ENCODE peak calls at places on chromosomes 4 and X, in eight cellular contexts. One of them, this sample, is unnamed.
A peak's percentile ranks its signal among the peaks of the same experiment; 100 is the strongest.

GRCh38 chr4:72006576-72006975 is 25.2 kb upstream of the NPFFR2 start:
- DNase-seq in CD4-positive, alpha-beta memory T cell: no peak
- DNase-seq in activated CD4-positive, alpha-beta memory T cell treated with anti-CD3 and anti-CD28 coated beads for 36 hours: no peak
- DNase-seq in Caco-2: no peak
- DNase-seq in natural killer cell: no peak
- DNase-seq in fibroblast of the conjunctiva: peak; percentile 6
- DNase-seq in activated CD8-positive, alpha-beta memory T cell treated with anti-CD3 and anti-CD28 coated beads for 1 hour: no peak
- DNase-seq in T47D: no peak
- DNase-seq in this sample: no peak

GRCh38 chr4:184250795-184251679 is 33.4 kb upstream of the ENPP6 start:
- DNase-seq in fibroblast of the conjunctiva: peak; percentile 23
- DNase-seq in natural killer cell: no peak
- DNase-seq in activated CD4-positive, alpha-beta memory T cell treated with anti-CD3 and anti-CD28 coated beads for 36 hours: peak; percentile 45
- DNase-seq in CD4-positive, alpha-beta memory T cell: peak; percentile 65
- DNase-seq in Caco-2: no peak
- DNase-seq in activated CD8-positive, alpha-beta memory T cell treated with anti-CD3 and anti-CD28 coated beads for 1 hour: no peak
- DNase-seq in T47D: peak; percentile 48
- DNase-seq in this sample: peak; percentile 25

GRCh38 chrX:136259543-136259942 is 8.3 kb upstream of the MAP7D3 start:
- DNase-seq in activated CD8-positive, alpha-beta memory T cell treated with anti-CD3 and anti-CD28 coated beads for 1 hour: no peak
- DNase-seq in CD4-positive, alpha-beta memory T cell: no peak
- DNase-seq in fibroblast of the conjunctiva: no peak
- DNase-seq in T47D: no peak
- DNase-seq in activated CD4-positive, alpha-beta memory T cell treated with anti-CD3 and anti-CD28 coated beads for 36 hours: peak; percentile 28
- DNase-seq in Caco-2: no peak
- DNase-seq in natural killer cell: no peak
- DNase-seq in this sample: no peak

GRCh38 chrX:68292471-68292870 is 140.8 kb downstream of the OPHN1 start:
- DNase-seq in natural killer cell: no peak
- DNase-seq in fibroblast of the conjunctiva: no peak
- DNase-seq in activated CD8-positive, alpha-beta memory T cell treated with anti-CD3 and anti-CD28 coated beads for 1 hour: no peak
- DNase-seq in T47D: no peak
- DNase-seq in CD4-positive, alpha-beta memory T cell: no peak
- DNase-seq in Caco-2: no peak
- DNase-seq in activated CD4-positive, alpha-beta memory T cell treated with anti-CD3 and anti-CD28 coated beads for 36 hours: no peak
- DNase-seq in this sample: no peak

GRCh38 chrX:124033821-124034220 is 72.3 kb downstream of the STAG2 start:
- DNase-seq in T47D: no peak
- DNase-seq in natural killer cell: no peak
- DNase-seq in fibroblast of the conjunctiva: no peak
- DNase-seq in activated CD4-positive, alpha-beta memory T cell treated with anti-CD3 and anti-CD28 coated beads for 36 hours: no peak
- DNase-seq in CD4-positive, alpha-beta memory T cell: no peak
- DNase-seq in Caco-2: no peak
- DNase-seq in activated CD8-positive, alpha-beta memory T cell treated with anti-CD3 and anti-CD28 coated beads for 1 hour: no peak
- DNase-seq in this sample: peak; percentile 3

GRCh38 chrX:139058831-139059495 is 347.4 kb upstream of the FGF13 start:
- DNase-seq in CD4-positive, alpha-beta memory T cell: no peak
- DNase-seq in natural killer cell: no peak
- DNase-seq in fibroblast of the conjunctiva: no peak
- DNase-seq in activated CD4-positive, alpha-beta memory T cell treated with anti-CD3 and anti-CD28 coated beads for 36 hours: peak; percentile 13
- DNase-seq in activated CD8-positive, alpha-beta memory T cell treated with anti-CD3 and anti-CD28 coated beads for 1 hour: no peak
- DNase-seq in T47D: no peak
- DNase-seq in Caco-2: no peak
- DNase-seq in this sample: no peak

GRCh38 chr4:3518941-3519340 is 13.3 kb downstream of the LRPAP1 start:
- DNase-seq in CD4-positive, alpha-beta memory T cell: no peak
- DNase-seq in fibroblast of the conjunctiva: no peak
- DNase-seq in T47D: no peak
- DNase-seq in activated CD8-positive, alpha-beta memory T cell treated with anti-CD3 and anti-CD28 coated beads for 1 hour: no peak
- DNase-seq in Caco-2: no peak
- DNase-seq in natural killer cell: no peak
- DNase-seq in activated CD4-positive, alpha-beta memory T cell treated with anti-CD3 and anti-CD28 coated beads for 36 hours: no peak
- DNase-seq in this sample: no peak

GRCh38 chrX:133543654-133544053 is 128.4 kb upstream of the GPC4 start:
- DNase-seq in natural killer cell: no peak
- DNase-seq in activated CD4-positive, alpha-beta memory T cell treated with anti-CD3 and anti-CD28 coated beads for 36 hours: no peak
- DNase-seq in Caco-2: no peak
- DNase-seq in activated CD8-positive, alpha-beta memory T cell treated with anti-CD3 and anti-CD28 coated beads for 1 hour: no peak
- DNase-seq in CD4-positive, alpha-beta memory T cell: no peak
- DNase-seq in T47D: no peak
- DNase-seq in fibroblast of the conjunctiva: no peak
- DNase-seq in this sample: no peak

GRCh38 chr4:183289688-183290087 is 30.4 kb downstream of the CLDN22 start:
- DNase-seq in activated CD4-positive, alpha-beta memory T cell treated with anti-CD3 and anti-CD28 coated beads for 36 hours: no peak
- DNase-seq in T47D: no peak
- DNase-seq in fibroblast of the conjunctiva: no peak
- DNase-seq in CD4-positive, alpha-beta memory T cell: no peak
- DNase-seq in natural killer cell: no peak
- DNase-seq in Caco-2: no peak
- DNase-seq in activated CD8-positive, alpha-beta memory T cell treated with anti-CD3 and anti-CD28 coated beads for 1 hour: no peak
- DNase-seq in this sample: no peak

GRCh38 chr4:136803430-136803829 is 728.9 kb downstream of the PCDH18 start:
- DNase-seq in CD4-positive, alpha-beta memory T cell: no peak
- DNase-seq in T47D: no peak
- DNase-seq in activated CD8-positive, alpha-beta memory T cell treated with anti-CD3 and anti-CD28 coated beads for 1 hour: no peak
- DNase-seq in Caco-2: no peak
- DNase-seq in natural killer cell: no peak
- DNase-seq in activated CD4-positive, alpha-beta memory T cell treated with anti-CD3 and anti-CD28 coated beads for 36 hours: no peak
- DNase-seq in fibroblast of the conjunctiva: no peak
- DNase-seq in this sample: no peak

GRCh38 chr4:113303315-113303714 is 253.9 kb downstream of the ANK2 start:
- DNase-seq in fibroblast of the conjunctiva: no peak
- DNase-seq in natural killer cell: no peak
- DNase-seq in T47D: no peak
- DNase-seq in activated CD8-positive, alpha-beta memory T cell treated with anti-CD3 and anti-CD28 coated beads for 1 hour: no peak
- DNase-seq in activated CD4-positive, alpha-beta memory T cell treated with anti-CD3 and anti-CD28 coated beads for 36 hours: no peak
- DNase-seq in CD4-positive, alpha-beta memory T cell: no peak
- DNase-seq in Caco-2: no peak
- DNase-seq in this sample: no peak

GRCh38 chrX:110012818-110013484 is 10.0 kb downstream of the TMEM164 start:
- DNase-seq in Caco-2: no peak
- DNase-seq in activated CD8-positive, alpha-beta memory T cell treated with anti-CD3 and anti-CD28 coated beads for 1 hour: no peak
- DNase-seq in T47D: no peak
- DNase-seq in fibroblast of the conjunctiva: no peak
- DNase-seq in natural killer cell: no peak
- DNase-seq in activated CD4-positive, alpha-beta memory T cell treated with anti-CD3 and anti-CD28 coated beads for 36 hours: no peak
- DNase-seq in CD4-positive, alpha-beta memory T cell: no peak
- DNase-seq in this sample: no peak

GRCh38 chr4:33628296-33628695 is 2616.0 kb downstream of the ARAP2 start:
- DNase-seq in Caco-2: no peak
- DNase-seq in T47D: no peak
- DNase-seq in CD4-positive, alpha-beta memory T cell: no peak
- DNase-seq in natural killer cell: no peak
- DNase-seq in activated CD8-positive, alpha-beta memory T cell treated with anti-CD3 and anti-CD28 coated beads for 1 hour: no peak
- DNase-seq in activated CD4-positive, alpha-beta memory T cell treated with anti-CD3 and anti-CD28 coated beads for 36 hours: no peak
- DNase-seq in fibroblast of the conjunctiva: no peak
- DNase-seq in this sample: no peak

GRCh38 chr4:121738780-121739547 is 26.0 kb downstream of the SMIM43 start:
- DNase-seq in fibroblast of the conjunctiva: no peak
- DNase-seq in Caco-2: no peak
- DNase-seq in natural killer cell: no peak
- DNase-seq in CD4-positive, alpha-beta memory T cell: no peak
- DNase-seq in T47D: no peak
- DNase-seq in activated CD8-positive, alpha-beta memory T cell treated with anti-CD3 and anti-CD28 coated beads for 1 hour: no peak
- DNase-seq in activated CD4-positive, alpha-beta memory T cell treated with anti-CD3 and anti-CD28 coated beads for 36 hours: no peak
- DNase-seq in this sample: no peak

GRCh38 chrX:24862343-24862742 is 153.4 kb downstream of the ARX start:
- DNase-seq in T47D: no peak
- DNase-seq in CD4-positive, alpha-beta memory T cell: no peak
- DNase-seq in natural killer cell: no peak
- DNase-seq in fibroblast of the conjunctiva: peak; percentile 39
- DNase-seq in activated CD4-positive, alpha-beta memory T cell treated with anti-CD3 and anti-CD28 coated beads for 36 hours: no peak
- DNase-seq in Caco-2: no peak
- DNase-seq in activated CD8-positive, alpha-beta memory T cell treated with anti-CD3 and anti-CD28 coated beads for 1 hour: no peak
- DNase-seq in this sample: no peak

GRCh38 chr4:26288308-26288982 is 32.4 kb upstream of the RBPJ start:
- DNase-seq in natural killer cell: no peak
- DNase-seq in CD4-positive, alpha-beta memory T cell: no peak
- DNase-seq in T47D: no peak
- DNase-seq in activated CD8-positive, alpha-beta memory T cell treated with anti-CD3 and anti-CD28 coated beads for 1 hour: no peak
- DNase-seq in fibroblast of the conjunctiva: no peak
- DNase-seq in Caco-2: no peak
- DNase-seq in activated CD4-positive, alpha-beta memory T cell treated with anti-CD3 and anti-CD28 coated beads for 36 hours: peak; percentile 74
- DNase-seq in this sample: no peak

GRCh38 chr4:98627883-98628282 is 30.5 kb downstream of the TSPAN5 start:
- DNase-seq in fibroblast of the conjunctiva: peak; percentile 48
- DNase-seq in activated CD8-positive, alpha-beta memory T cell treated with anti-CD3 and anti-CD28 coated beads for 1 hour: no peak
- DNase-seq in T47D: no peak
- DNase-seq in CD4-positive, alpha-beta memory T cell: no peak
- DNase-seq in natural killer cell: no peak
- DNase-seq in Caco-2: no peak
- DNase-seq in activated CD4-positive, alpha-beta memory T cell treated with anti-CD3 and anti-CD28 coated beads for 36 hours: no peak
- DNase-seq in this sample: no peak

GRCh38 chrX:149648932-149649331 is 17.3 kb upstream of the TMEM185A start:
- DNase-seq in T47D: no peak
- DNase-seq in activated CD8-positive, alpha-beta memory T cell treated with anti-CD3 and anti-CD28 coated beads for 1 hour: no peak
- DNase-seq in CD4-positive, alpha-beta memory T cell: no peak
- DNase-seq in natural killer cell: no peak
- DNase-seq in activated CD4-positive, alpha-beta memory T cell treated with anti-CD3 and anti-CD28 coated beads for 36 hours: peak; percentile 12
- DNase-seq in fibroblast of the conjunctiva: no peak
- DNase-seq in Caco-2: no peak
- DNase-seq in this sample: no peak

GRCh38 chr4:24659241-24659961 is 75.0 kb upstream of the DHX15 start:
- DNase-seq in T47D: no peak
- DNase-seq in natural killer cell: no peak
- DNase-seq in activated CD8-positive, alpha-beta memory T cell treated with anti-CD3 and anti-CD28 coated beads for 1 hour: no peak
- DNase-seq in CD4-positive, alpha-beta memory T cell: no peak
- DNase-seq in Caco-2: no peak
- DNase-seq in fibroblast of the conjunctiva: no peak
- DNase-seq in activated CD4-positive, alpha-beta memory T cell treated with anti-CD3 and anti-CD28 coated beads for 36 hours: no peak
- DNase-seq in this sample: no peak

GRCh38 chrX:30593435-30594200 is 16.1 kb upstream of the TASL start:
- DNase-seq in T47D: no peak
- DNase-seq in natural killer cell: no peak
- DNase-seq in activated CD8-positive, alpha-beta memory T cell treated with anti-CD3 and anti-CD28 coated beads for 1 hour: no peak
- DNase-seq in activated CD4-positive, alpha-beta memory T cell treated with anti-CD3 and anti-CD28 coated beads for 36 hours: peak; percentile 15
- DNase-seq in fibroblast of the conjunctiva: no peak
- DNase-seq in CD4-positive, alpha-beta memory T cell: no peak
- DNase-seq in Caco-2: peak; percentile 39
- DNase-seq in this sample: no peak

GRCh38 chrX:7028246-7028645 is 119.3 kb upstream of the STS start:
- DNase-seq in activated CD4-positive, alpha-beta memory T cell treated with anti-CD3 and anti-CD28 coated beads for 36 hours: no peak
- DNase-seq in natural killer cell: no peak
- DNase-seq in activated CD8-positive, alpha-beta memory T cell treated with anti-CD3 and anti-CD28 coated beads for 1 hour: no peak
- DNase-seq in Caco-2: no peak
- DNase-seq in fibroblast of the conjunctiva: no peak
- DNase-seq in CD4-positive, alpha-beta memory T cell: no peak
- DNase-seq in T47D: no peak
- DNase-seq in this sample: no peak

GRCh38 chr4:105150511-105150910 is 3.8 kb downstream of the TET2 start:
- DNase-seq in CD4-positive, alpha-beta memory T cell: no peak
- DNase-seq in activated CD8-positive, alpha-beta memory T cell treated with anti-CD3 and anti-CD28 coated beads for 1 hour: no peak
- DNase-seq in activated CD4-positive, alpha-beta memory T cell treated with anti-CD3 and anti-CD28 coated beads for 36 hours: no peak
- DNase-seq in natural killer cell: no peak
- DNase-seq in T47D: no peak
- DNase-seq in Caco-2: no peak
- DNase-seq in fibroblast of the conjunctiva: no peak
- DNase-seq in this sample: no peak

GRCh38 chrX:21802844-21803243 is 36.6 kb upstream of the MBTPS2 start:
- DNase-seq in T47D: no peak
- DNase-seq in activated CD4-positive, alpha-beta memory T cell treated with anti-CD3 and anti-CD28 coated beads for 36 hours: no peak
- DNase-seq in fibroblast of the conjunctiva: no peak
- DNase-seq in Caco-2: no peak
- DNase-seq in CD4-positive, alpha-beta memory T cell: no peak
- DNase-seq in activated CD8-positive, alpha-beta memory T cell treated with anti-CD3 and anti-CD28 coated beads for 1 hour: no peak
- DNase-seq in natural killer cell: no peak
- DNase-seq in this sample: no peak

GRCh38 chr4:82618321-82618720 is 56.5 kb upstream of the TMEM150C start:
- DNase-seq in T47D: no peak
- DNase-seq in natural killer cell: no peak
- DNase-seq in Caco-2: no peak
- DNase-seq in activated CD8-positive, alpha-beta memory T cell treated with anti-CD3 and anti-CD28 coated beads for 1 hour: no peak
- DNase-seq in activated CD4-positive, alpha-beta memory T cell treated with anti-CD3 and anti-CD28 coated beads for 36 hours: no peak
- DNase-seq in CD4-positive, alpha-beta memory T cell: no peak
- DNase-seq in fibroblast of the conjunctiva: no peak
- DNase-seq in this sample: peak; percentile 30

GRCh38 chrX:84168095-84168494 is 19.9 kb downstream of the RPS6KA6 start:
- DNase-seq in Caco-2: no peak
- DNase-seq in T47D: no peak
- DNase-seq in natural killer cell: no peak
- DNase-seq in fibroblast of the conjunctiva: no peak
- DNase-seq in CD4-positive, alpha-beta memory T cell: no peak
- DNase-seq in activated CD4-positive, alpha-beta memory T cell treated with anti-CD3 and anti-CD28 coated beads for 36 hours: no peak
- DNase-seq in activated CD8-positive, alpha-beta memory T cell treated with anti-CD3 and anti-CD28 coated beads for 1 hour: no peak
- DNase-seq in this sample: no peak